ENCODE peak calls at places on chromosomes 5 and 9, in seven cellular contexts. B is Jurkat, Clone E6-1; V is testis; W is Kasumi-1; Y is stimulated activated CD8-positive, alpha-beta memory T cell treated with anti-CD3 and anti-CD28 coated beads, Interleukin-15, amount 100 ng/mL, for 4 hours; S is NAMALWA; K is activated naive CD4-positive, alpha-beta T cell. J is an unnamed sample.

GRCh38 chr9:126709241-126709640 is 95.5 kb downstream of the LMX1B start:
- DNase-seq in B (no peak), S (no peak), K (no peak), W (no peak), Y (no peak), V (no peak), J (no peak)

GRCh38 chr5:170517411-170517810 is 13.6 kb downstream of the KCNIP1 start:
- DNase-seq in W (no peak), V (no peak), S (no peak), B (no peak), Y (no peak), K (no peak), J (no peak)

GRCh38 chr5:172769598-172770373 is 1.2 kb downstream of the DUSP1 start:
- DNase-seq in V (peak; percentile 46), K (no peak), B (no peak), Y (no peak), W (no peak), S (peak; percentile 33), J (no peak)

GRCh38 chr5:143213231-143213850 is 190.1 kb downstream of the NR3C1 start:
- DNase-seq in V (no peak), Y (no peak), S (peak; percentile 47), W (no peak), K (no peak), B (no peak), J (no peak)

GRCh38 chr9:76654575-76654974 is 109.7 kb upstream of the PCA3 start:
- DNase-seq in S (no peak), B (no peak), Y (no peak), K (no peak), V (no peak), W (no peak), J (no peak)

GRCh38 chr5:109455598-109456096 is 45.9 kb upstream of the PJA2 start:
- DNase-seq in B (no peak), Y (no peak), W (no peak), V (peak; percentile 30), K (no peak), S (no peak), J (no peak)

GRCh38 chr9:128091571-128091970 is 23.5 kb downstream of the SLC25A25 start:
- DNase-seq in W (peak; percentile 85), Y (no peak), K (no peak), S (no peak), B (no peak), V (no peak), J (no peak)

GRCh38 chr9:90915693-90916092 is 114.1 kb downstream of the SYK start:
- DNase-seq in S (peak; percentile 45), Y (no peak), K (no peak), V (peak; percentile 70), W (peak; percentile 10), B (peak; percentile 77), J (no peak)

GRCh38 chr9:108270041-108270440 is 585.7 kb downstream of the ACTL7B start:
- DNase-seq in W (no peak), B (no peak), Y (no peak), K (no peak), V (no peak), S (peak; percentile 13), J (no peak)

GRCh38 chr9:98977246-98977681 is 33.6 kb downstream of the COL15A1 start:
- DNase-seq in W (no peak), V (peak; percentile 76), S (no peak), K (no peak), B (no peak), Y (no peak), J (no peak)

GRCh38 chr9:36991516-36992134 is 42.4 kb downstream of the PAX5 start:
- DNase-seq in Y (no peak), V (peak; percentile 66), W (peak; percentile 49), K (no peak), S (peak; percentile 79), B (no peak), J (no peak)

GRCh38 chr5:107546685-107547084 is 124.1 kb downstream of the EFNA5 start:
- DNase-seq in W (no peak), B (no peak), S (no peak), V (no peak), K (no peak), Y (no peak), J (no peak)

GRCh38 chr5:81717815-81718214 is 33.1 kb downstream of the SSBP2 start:
- DNase-seq in K (no peak), W (no peak), V (no peak), Y (no peak), B (no peak), S (no peak), J (no peak)

GRCh38 chr9:126470251-126470993 is 143.3 kb upstream of the LMX1B start:
- DNase-seq in K (no peak), Y (no peak), B (peak; percentile 21), S (no peak), W (no peak), V (no peak), J (no peak)

GRCh38 chr9:65411901-65412300 is 126.9 kb upstream of the FOXD4L5 start:
- DNase-seq in V (no peak), B (no peak), Y (no peak), K (no peak), S (no peak), W (no peak), J (no peak)

GRCh38 chr9:71769175-71770165 is 1.2 kb upstream of the CEMIP2 start:
- DNase-seq in B (peak; percentile 48), Y (peak; percentile 54), V (peak; percentile 77), W (no peak), S (peak; percentile 74), K (no peak), J (no peak)

GRCh38 chr5:72541501-72542235 is 34.5 kb upstream of the ZNF366 start:
- DNase-seq in B (no peak), W (no peak), V (no peak), K (no peak), Y (no peak), S (no peak), J (no peak)

GRCh38 chr9:13900449-13900848 is 413.5 kb downstream of the NFIB start:
- DNase-seq in V (no peak), S (no peak), K (no peak), W (no peak), Y (no peak), B (no peak), J (no peak)

GRCh38 chr5:90408571-90409317 is 812 bp downstream of the CETN3 start:
- DNase-seq in B (no peak), W (peak; percentile 49), Y (no peak), V (no peak), K (no peak), S (no peak), J (no peak)

GRCh38 chr5:167229751-167230150 is 1061.7 kb upstream of the WWC1 start:
- DNase-seq in K (no peak), Y (no peak), V (no peak), W (no peak), S (no peak), B (no peak), J (no peak)

J was measured in cortex of kidney.